ENCODE peak calls at places on chromosome 22, in ten cellular contexts. One of them, this sample, is unnamed.

GRCh38 chr22:48250286-48250895 is 1487.9 kb downstream of the TBC1D22A start:
- DNase-seq in SK-N-SH: no peak
- DNase-seq in fibroblast of mammary gland: no peak
- DNase-seq in lower leg skin: peak
- DNase-seq in brain microvascular endothelial cell: no peak
- DNase-seq in IMR-90: no peak
- DNase-seq in ovary: no peak
- DNase-seq in AG04449: no peak
- DNase-seq in PC-9: no peak
- DNase-seq in stomach: no peak
- DNase-seq in this sample: no peak

GRCh38 chr22:39960791-39961746 is 872 bp downstream of the TMA7B start:
- DNase-seq in SK-N-SH: no peak
- DNase-seq in AG04449: peak
- DNase-seq in PC-9: no peak
- DNase-seq in fibroblast of mammary gland: peak
- DNase-seq in brain microvascular endothelial cell: peak
- DNase-seq in lower leg skin: no peak
- DNase-seq in IMR-90: peak
- DNase-seq in stomach: peak
- DNase-seq in ovary: no peak
- DNase-seq in this sample: peak

GRCh38 chr22:23266780-23267179 is 86.5 kb downstream of the BCR start:
- DNase-seq in PC-9: no peak
- DNase-seq in SK-N-SH: no peak
- DNase-seq in lower leg skin: no peak
- DNase-seq in stomach: no peak
- DNase-seq in IMR-90: no peak
- DNase-seq in brain microvascular endothelial cell: no peak
- DNase-seq in ovary: no peak
- DNase-seq in AG04449: no peak
- DNase-seq in fibroblast of mammary gland: no peak
- DNase-seq in this sample: no peak

GRCh38 chr22:24106385-24107381 is 74.6 kb upstream of the SUSD2 start:
- DNase-seq in IMR-90: no peak
- DNase-seq in AG04449: no peak
- DNase-seq in lower leg skin: no peak
- DNase-seq in PC-9: no peak
- DNase-seq in stomach: no peak
- DNase-seq in SK-N-SH: no peak
- DNase-seq in ovary: peak
- DNase-seq in fibroblast of mammary gland: peak
- DNase-seq in brain microvascular endothelial cell: no peak
- DNase-seq in this sample: no peak

GRCh38 chr22:35177811-35178210 is 79.5 kb upstream of the HMGXB4 start:
- DNase-seq in AG04449: no peak
- DNase-seq in PC-9: no peak
- DNase-seq in stomach: no peak
- DNase-seq in brain microvascular endothelial cell: no peak
- DNase-seq in fibroblast of mammary gland: no peak
- DNase-seq in ovary: no peak
- DNase-seq in lower leg skin: no peak
- DNase-seq in IMR-90: no peak
- DNase-seq in SK-N-SH: no peak
- DNase-seq in this sample: no peak

GRCh38 chr22:16955678-16956210 is 52.3 kb downstream of the GAB4 start:
- DNase-seq in fibroblast of mammary gland: peak
- DNase-seq in SK-N-SH: no peak
- DNase-seq in ovary: no peak
- DNase-seq in IMR-90: no peak
- DNase-seq in brain microvascular endothelial cell: no peak
- DNase-seq in PC-9: no peak
- DNase-seq in lower leg skin: peak
- DNase-seq in stomach: no peak
- DNase-seq in AG04449: no peak
- DNase-seq in this sample: no peak

GRCh38 chr22:44162960-44163359 is 17.8 kb upstream of the PARVG start:
- DNase-seq in stomach: no peak
- DNase-seq in lower leg skin: no peak
- DNase-seq in PC-9: no peak
- DNase-seq in SK-N-SH: no peak
- DNase-seq in brain microvascular endothelial cell: no peak
- DNase-seq in ovary: no peak
- DNase-seq in fibroblast of mammary gland: no peak
- DNase-seq in AG04449: no peak
- DNase-seq in IMR-90: no peak
- DNase-seq in this sample: no peak

GRCh38 chr22:22576244-22576988 is 17.4 kb upstream of the PRAME start:
- DNase-seq in fibroblast of mammary gland: peak
- DNase-seq in stomach: peak
- DNase-seq in IMR-90: peak
- DNase-seq in AG04449: no peak
- DNase-seq in brain microvascular endothelial cell: peak
- DNase-seq in lower leg skin: no peak
- DNase-seq in ovary: peak
- DNase-seq in PC-9: peak
- DNase-seq in SK-N-SH: peak
- DNase-seq in this sample: peak

GRCh38 chr22:38775656-38776055 is 18.3 kb downstream of the DNAL4 start:
- DNase-seq in AG04449: no peak
- DNase-seq in IMR-90: no peak
- DNase-seq in PC-9: no peak
- DNase-seq in fibroblast of mammary gland: no peak
- DNase-seq in SK-N-SH: no peak
- DNase-seq in ovary: no peak
- DNase-seq in brain microvascular endothelial cell: no peak
- DNase-seq in lower leg skin: no peak
- DNase-seq in stomach: no peak
- DNase-seq in this sample: no peak

GRCh38 chr22:24474221-24474620 is 20.9 kb upstream of the UPB1 start:
- DNase-seq in stomach: no peak
- DNase-seq in fibroblast of mammary gland: peak
- DNase-seq in SK-N-SH: no peak
- DNase-seq in AG04449: peak
- DNase-seq in PC-9: peak
- DNase-seq in brain microvascular endothelial cell: peak
- DNase-seq in lower leg skin: no peak
- DNase-seq in IMR-90: peak
- DNase-seq in ovary: no peak
- DNase-seq in this sample: peak

GRCh38 chr22:23875801-23876200 is 18.1 kb downstream of the SLC2A11 start:
- DNase-seq in lower leg skin: no peak
- DNase-seq in ovary: no peak
- DNase-seq in SK-N-SH: no peak
- DNase-seq in fibroblast of mammary gland: no peak
- DNase-seq in IMR-90: no peak
- DNase-seq in AG04449: no peak
- DNase-seq in brain microvascular endothelial cell: no peak
- DNase-seq in PC-9: no peak
- DNase-seq in stomach: no peak
- DNase-seq in this sample: no peak

GRCh38 chr22:47444746-47445065 is 682.3 kb downstream of the TBC1D22A start:
- DNase-seq in fibroblast of mammary gland: no peak
- DNase-seq in PC-9: no peak
- DNase-seq in lower leg skin: peak
- DNase-seq in brain microvascular endothelial cell: no peak
- DNase-seq in SK-N-SH: no peak
- DNase-seq in stomach: no peak
- DNase-seq in IMR-90: no peak
- DNase-seq in ovary: no peak
- DNase-seq in AG04449: no peak
- DNase-seq in this sample: no peak

GRCh38 chr22:26527574-26528465 is 15.5 kb upstream of the TFIP11 start:
- DNase-seq in lower leg skin: no peak
- DNase-seq in ovary: no peak
- DNase-seq in brain microvascular endothelial cell: no peak
- DNase-seq in fibroblast of mammary gland: no peak
- DNase-seq in SK-N-SH: no peak
- DNase-seq in PC-9: no peak
- DNase-seq in stomach: no peak
- DNase-seq in IMR-90: no peak
- DNase-seq in AG04449: no peak
- DNase-seq in this sample: no peak

GRCh38 chr22:25966448-25966913 is 202.8 kb upstream of the SEZ6L start:
- DNase-seq in AG04449: no peak
- DNase-seq in PC-9: no peak
- DNase-seq in fibroblast of mammary gland: no peak
- DNase-seq in ovary: no peak
- DNase-seq in IMR-90: no peak
- DNase-seq in stomach: no peak
- DNase-seq in SK-N-SH: no peak
- DNase-seq in lower leg skin: no peak
- DNase-seq in brain microvascular endothelial cell: no peak
- DNase-seq in this sample: no peak

GRCh38 chr22:50693462-50693861 is 20.8 kb downstream of the SHANK3 start:
- DNase-seq in ovary: no peak
- DNase-seq in IMR-90: no peak
- DNase-seq in stomach: no peak
- DNase-seq in PC-9: no peak
- DNase-seq in fibroblast of mammary gland: no peak
- DNase-seq in SK-N-SH: no peak
- DNase-seq in brain microvascular endothelial cell: no peak
- DNase-seq in lower leg skin: no peak
- DNase-seq in AG04449: no peak
- DNase-seq in this sample: no peak

GRCh38 chr22:22130956-22131355 is 113.6 kb upstream of the VPREB1 start:
- DNase-seq in AG04449: no peak
- DNase-seq in fibroblast of mammary gland: no peak
- DNase-seq in ovary: no peak
- DNase-seq in SK-N-SH: no peak
- DNase-seq in lower leg skin: no peak
- DNase-seq in PC-9: no peak
- DNase-seq in stomach: no peak
- DNase-seq in IMR-90: no peak
- DNase-seq in brain microvascular endothelial cell: no peak
- DNase-seq in this sample: no peak

GRCh38 chr22:46062971-46063631 is 86.1 kb upstream of the WNT7B start:
- DNase-seq in PC-9: no peak
- DNase-seq in brain microvascular endothelial cell: no peak
- DNase-seq in fibroblast of mammary gland: peak
- DNase-seq in lower leg skin: peak
- DNase-seq in stomach: peak
- DNase-seq in IMR-90: no peak
- DNase-seq in SK-N-SH: peak
- DNase-seq in AG04449: no peak
- DNase-seq in ovary: peak
- DNase-seq in this sample: no peak
- H3K4me3 ChIP-seq in PC-9: no peak
- H3K4me3 ChIP-seq in brain microvascular endothelial cell: no peak
- H3K4me3 ChIP-seq in fibroblast of mammary gland: peak
- H3K4me3 ChIP-seq in lower leg skin: no peak
- H3K4me3 ChIP-seq in stomach: no peak
- H3K4me3 ChIP-seq in IMR-90: no peak
- H3K4me3 ChIP-seq in SK-N-SH: no peak
- H3K4me3 ChIP-seq in AG04449: no peak
- H3K4me3 ChIP-seq in ovary: no peak
- H3K4me3 ChIP-seq in this sample: no peak

DNA sequence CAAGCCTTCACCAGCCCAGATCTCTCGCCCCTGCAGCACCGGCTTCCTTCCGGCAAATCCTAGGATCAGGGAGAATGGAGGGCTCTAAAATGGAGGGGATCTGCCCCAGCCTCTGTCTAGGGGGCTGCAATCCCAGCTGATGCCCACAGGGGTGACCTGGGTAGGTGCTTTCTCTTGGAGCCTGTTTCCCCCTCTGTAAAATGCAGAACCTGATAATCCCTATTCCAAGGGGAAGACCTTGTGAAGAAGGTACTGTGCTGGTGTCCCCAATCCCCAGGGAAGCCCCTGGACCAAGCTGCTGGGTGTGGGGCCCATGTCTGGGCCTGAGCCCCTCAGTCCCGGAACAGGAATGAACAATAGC is 2.8 kb downstream of the EMID1 start:
- DNase-seq in IMR-90: no peak
- DNase-seq in PC-9: no peak
- DNase-seq in ovary: no peak
- DNase-seq in AG04449: no peak
- DNase-seq in lower leg skin: no peak
- DNase-seq in fibroblast of mammary gland: no peak
- DNase-seq in SK-N-SH: peak
- DNase-seq in stomach: no peak
- DNase-seq in brain microvascular endothelial cell: no peak
- DNase-seq in this sample: no peak
- TF ChIP-seq CTCF in IMR-90: no peak
- TF ChIP-seq CTCF in PC-9: no peak
- TF ChIP-seq CTCF in ovary: no peak
- TF ChIP-seq CTCF in AG04449: no peak
- TF ChIP-seq CTCF in lower leg skin: no peak
- TF ChIP-seq CTCF in fibroblast of mammary gland: no peak
- TF ChIP-seq CTCF in SK-N-SH: no peak
- TF ChIP-seq CTCF in stomach: no peak
- TF ChIP-seq CTCF in brain microvascular endothelial cell: peak
- TF ChIP-seq CTCF in this sample: no peak

DNA sequence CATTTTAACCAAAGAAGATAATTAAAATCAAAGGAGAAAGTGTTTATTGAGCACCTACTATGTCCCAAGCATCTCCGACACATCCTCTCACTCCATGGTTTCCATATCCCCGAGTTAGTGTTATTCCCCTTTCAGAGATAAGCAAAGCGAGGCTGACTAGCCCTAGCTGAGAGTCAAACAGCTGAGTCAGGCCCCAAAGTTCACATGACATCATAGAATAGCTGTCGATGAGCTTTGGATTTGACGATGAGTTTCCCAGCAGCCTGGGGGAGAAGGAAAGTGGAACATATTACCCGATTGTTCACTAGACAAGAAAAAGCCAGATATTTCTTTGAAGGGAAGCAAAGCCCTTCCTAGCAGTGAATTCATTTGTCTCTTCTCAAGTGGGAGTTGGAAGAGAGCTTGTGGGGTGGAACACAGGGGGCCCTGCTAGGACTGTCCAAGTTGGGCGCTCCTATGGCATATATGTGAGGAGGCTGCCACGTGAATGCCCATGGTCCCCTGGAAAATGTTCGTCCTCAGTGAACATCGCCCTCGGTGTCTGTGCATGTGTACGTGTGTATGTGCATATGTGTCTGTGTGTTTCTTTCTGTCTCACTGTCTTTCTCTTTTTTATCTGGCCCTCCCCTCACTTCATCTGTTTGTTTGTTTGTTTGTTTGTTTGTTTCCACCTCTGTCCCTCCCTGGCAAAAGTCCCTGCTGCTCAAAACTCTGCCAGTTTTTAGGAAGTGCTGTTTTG is 493 bp upstream of the CYTH4 start:
- DNase-seq in AG04449: no peak
- DNase-seq in stomach: no peak
- DNase-seq in fibroblast of mammary gland: no peak
- DNase-seq in SK-N-SH: no peak
- DNase-seq in ovary: no peak
- DNase-seq in lower leg skin: no peak
- DNase-seq in PC-9: no peak
- DNase-seq in IMR-90: no peak
- DNase-seq in brain microvascular endothelial cell: peak
- DNase-seq in this sample: no peak
- H3K4me3 ChIP-seq in AG04449: no peak
- H3K4me3 ChIP-seq in stomach: peak
- H3K4me3 ChIP-seq in fibroblast of mammary gland: no peak
- H3K4me3 ChIP-seq in SK-N-SH: no peak
- H3K4me3 ChIP-seq in ovary: no peak
- H3K4me3 ChIP-seq in lower leg skin: no peak
- H3K4me3 ChIP-seq in PC-9: no peak
- H3K4me3 ChIP-seq in IMR-90: no peak
- H3K4me3 ChIP-seq in brain microvascular endothelial cell: no peak
- H3K4me3 ChIP-seq in this sample: no peak

GRCh38 chr22:36350751-36351594 is 36.8 kb downstream of the MYH9 start:
- DNase-seq in IMR-90: peak
- DNase-seq in stomach: no peak
- DNase-seq in PC-9: no peak
- DNase-seq in fibroblast of mammary gland: peak
- DNase-seq in brain microvascular endothelial cell: no peak
- DNase-seq in lower leg skin: no peak
- DNase-seq in ovary: peak
- DNase-seq in SK-N-SH: no peak
- DNase-seq in AG04449: no peak
- DNase-seq in this sample: no peak
- TF ChIP-seq CTCF in IMR-90: peak
- TF ChIP-seq CTCF in stomach: no peak
- TF ChIP-seq CTCF in PC-9: no peak
- TF ChIP-seq CTCF in fibroblast of mammary gland: peak
- TF ChIP-seq CTCF in brain microvascular endothelial cell: peak
- TF ChIP-seq CTCF in lower leg skin: no peak
- TF ChIP-seq CTCF in ovary: no peak
- TF ChIP-seq CTCF in SK-N-SH: peak
- TF ChIP-seq CTCF in AG04449: peak
- TF ChIP-seq CTCF in this sample: peak